ENCODE peak calls at places on chromosomes 11 and 22, in eight cellular contexts. H is HCT116, A is foreskin fibroblast, V is BJ, J is BE2C, S is esophagus muscularis mucosa, X is Caco-2, T is astrocyte. B is an unnamed sample.

GRCh38 chr22:48895831-48896765 is 931.6 kb downstream of the BRD1 start:
- DNase-seq in T (no peak), H (no peak), V (no peak), S (peak; percentile 75), X (no peak), A (no peak), J (no peak), B (no peak)

GRCh38 chr11:69510471-69511357 is 29.3 kb downstream of the LINC01488 start:
- DNase-seq in A (peak; percentile 68), T (peak; percentile 68), S (no peak), X (peak; percentile 54), J (no peak), H (no peak), V (no peak), B (no peak)

GRCh38 chr11:71500601-71501021 is 26.5 kb upstream of the KRTAP5-7 start:
- DNase-seq in H (peak; percentile 2), X (peak; percentile 41), A (no peak), S (no peak), T (no peak), V (no peak), J (no peak), B (peak; percentile 67)

GRCh38 chr11:110629594-110629993 is 82.6 kb downstream of the ARHGAP20 start:
- DNase-seq in H (no peak), J (no peak), T (no peak), V (no peak), S (no peak), A (no peak), X (no peak), B (no peak)

GRCh38 chr11:7252683-7253213 is 1.0 kb downstream of the SYT9 start:
- DNase-seq in S (no peak), J (peak; percentile 4), X (no peak), A (no peak), V (no peak), H (no peak), T (no peak), B (no peak)

GRCh38 chr11:34356130-34356529 is 1.7 kb downstream of the ABTB2 start:
- DNase-seq in X (no peak), J (no peak), A (no peak), S (no peak), T (no peak), H (no peak), V (no peak), B (no peak)

GRCh38 chr11:86291466-86292262 is 10.4 kb upstream of the HIKESHI start:
- DNase-seq in X (peak; percentile 63), J (peak; percentile 60), V (no peak), T (peak; percentile 34), H (peak; percentile 39), A (peak; percentile 73), S (no peak), B (peak; percentile 60)

GRCh38 chr11:42526366-42526765 is 785.4 kb upstream of the API5 start:
- DNase-seq in X (no peak), T (no peak), V (no peak), J (no peak), S (no peak), A (no peak), H (no peak), B (no peak)

GRCh38 chr11:67379061-67380058 is 6.0 kb upstream of the CLCF1 start:
- DNase-seq in J (no peak), S (no peak), V (no peak), H (no peak), T (no peak), X (no peak), A (peak; percentile 68), B (peak; percentile 79)

GRCh38 chr11:127247261-127247660 is 246.7 kb upstream of the KIRREL3 start:
- DNase-seq in J (no peak), A (no peak), H (no peak), T (no peak), V (no peak), X (no peak), S (no peak), B (no peak)

GRCh38 chr11:32838505-32839274 is 9.0 kb downstream of the PRRG4 start:
- DNase-seq in J (no peak), H (no peak), T (no peak), S (peak; percentile 39), X (no peak), A (peak; percentile 25), V (no peak), B (peak; percentile 91)

GRCh38 chr11:66100272-66101037 is 30.4 kb downstream of the PACS1 start:
- DNase-seq in A (no peak), J (peak; percentile 68), T (peak; percentile 36), H (no peak), S (no peak), V (no peak), X (no peak), B (no peak)

GRCh38 chr22:47944941-47945340 is 1182.5 kb downstream of the TBC1D22A start:
- DNase-seq in A (no peak), H (no peak), V (no peak), T (no peak), S (peak; percentile 86), J (no peak), X (no peak), B (no peak)

GRCh38 chr11:10496296-10496936 is 41.4 kb downstream of the AMPD3 start:
- DNase-seq in H (no peak), A (no peak), X (no peak), J (no peak), S (peak; percentile 47), T (no peak), V (no peak), B (no peak)

GRCh38 chr11:70871881-70872280 is 380.5 kb downstream of the SHANK2 start:
- DNase-seq in H (no peak), J (no peak), X (no peak), T (no peak), V (no peak), S (no peak), A (peak; percentile 9), B (no peak)

GRCh38 chr11:1102221-1102971 is 27.7 kb downstream of the MUC2 start:
- DNase-seq in J (peak; percentile 1), X (no peak), H (no peak), V (no peak), A (no peak), S (no peak), T (no peak), B (no peak)

GRCh38 chr11:68342459-68343158 is 30.2 kb downstream of the LRP5 start:
- DNase-seq in S (no peak), J (no peak), T (peak; percentile 64), A (no peak), H (peak; percentile 69), V (no peak), X (peak; percentile 95), B (peak; percentile 99)

GRCh38 chr11:75355051-75355450 is 3.6 kb upstream of the ARRB1 start:
- DNase-seq in A (no peak), J (no peak), H (no peak), S (no peak), X (no peak), V (no peak), T (no peak), B (no peak)

GRCh38 chr11:61071880-61072279 is 30.4 kb upstream of the CD5 start:
- DNase-seq in X (no peak), S (no peak), H (no peak), J (no peak), T (no peak), A (no peak), V (no peak), B (no peak)

GRCh38 chr11:115215694-115216615 is 288.3 kb downstream of the CADM1 start:
- DNase-seq in S (no peak), H (no peak), V (no peak), T (no peak), A (no peak), X (peak; percentile 52), J (no peak), B (no peak)

GRCh38 chr22:29476116-29476515 is 3.9 kb upstream of the NEFH start:
- DNase-seq in H (no peak), X (no peak), J (no peak), V (no peak), S (no peak), A (peak; percentile 29), T (no peak), B (no peak)

GRCh38 chr22:21730535-21731308 is 4.9 kb downstream of the YPEL1 start:
- DNase-seq in X (no peak), S (no peak), T (no peak), A (no peak), V (no peak), H (no peak), J (no peak), B (no peak)

GRCh38 chr11:62054081-62054480 is 69.7 kb upstream of the INCENP start:
- DNase-seq in H (no peak), X (no peak), J (no peak), T (no peak), A (no peak), S (no peak), V (no peak), B (no peak)

GRCh38 chr11:120489799-120490198 is 21.7 kb upstream of the GRIK4 start:
- DNase-seq in H (no peak), A (no peak), V (no peak), J (no peak), X (no peak), S (no peak), T (no peak), B (no peak)
- TF ChIP-seq CTCF in H (no peak), A (no peak), V (no peak), J (no peak), X (no peak), S (no peak), T (no peak), B (no peak)

GRCh38 chr22:19149962-19150361 is at the start of gene GSC2:
- DNase-seq in J (no peak), A (no peak), X (no peak), T (no peak), V (no peak), H (no peak), S (no peak), B (no peak)
- H3K4me3 ChIP-seq in J (no peak within 1 kb of the TSS), A (no peak within 1 kb of the TSS), X (peak within 1 kb of the TSS; percentile 27), T (no peak within 1 kb of the TSS), V (no peak within 1 kb of the TSS), H (no peak within 1 kb of the TSS), S (peak within 1 kb of the TSS; percentile 13), B (no peak within 1 kb of the TSS)

GRCh38 chr11:12128191-12128841 is 17.9 kb downstream of the MICAL2 start:
- DNase-seq in V (no peak), A (no peak), S (no peak), H (no peak), J (no peak), X (no peak), T (no peak), B (no peak)
- TF ChIP-seq CTCF in V (no peak), A (no peak), S (no peak), H (no peak), J (no peak), X (no peak), T (no peak), B (no peak)

DNA sequence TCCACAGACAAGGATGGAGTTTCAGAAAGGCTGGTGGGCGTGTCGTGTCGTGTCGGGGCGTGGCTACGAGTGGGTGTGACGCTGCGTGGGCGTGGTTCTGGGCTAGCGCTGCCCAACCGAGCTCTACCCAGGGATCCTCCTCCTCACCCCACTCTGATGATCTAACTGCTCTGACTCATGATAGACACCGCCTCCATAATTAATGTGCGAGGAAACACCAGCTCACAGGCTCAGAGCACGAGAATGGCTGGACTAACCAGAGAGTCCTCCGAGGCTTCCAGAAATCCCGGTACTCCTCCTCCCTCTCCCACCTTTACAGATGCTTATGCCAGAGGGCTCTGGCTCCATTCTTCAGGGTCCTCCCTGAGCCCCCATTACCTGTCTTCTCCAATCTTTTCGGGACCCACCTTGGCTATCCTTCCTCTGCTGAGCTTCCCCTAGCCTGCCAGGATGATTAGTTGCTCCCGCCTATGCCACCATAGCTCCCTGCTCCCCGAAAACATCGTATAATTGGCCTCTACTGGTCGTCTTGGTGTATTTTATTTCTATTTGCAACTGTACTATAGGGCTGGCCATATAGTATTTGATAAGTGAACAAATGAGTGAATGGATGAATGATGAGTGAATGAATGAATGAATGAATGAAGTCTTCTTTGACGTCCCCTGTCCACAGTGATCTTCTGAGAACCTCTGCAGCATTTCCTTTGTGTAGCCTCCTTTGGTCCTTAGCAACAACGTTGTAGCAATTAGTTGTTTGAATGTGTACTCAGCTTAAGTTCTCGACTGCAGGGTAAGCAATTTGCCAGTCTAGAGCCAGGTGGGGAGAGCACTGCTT is 21.7 kb downstream of the TMPRSS13 start:
- DNase-seq in A (peak; percentile 94), V (peak; percentile 32), X (peak; percentile 96), H (peak; percentile 94), T (peak; percentile 90), S (peak; percentile 97), J (peak; percentile 97), B (peak; percentile 95)
- H3K4me3 ChIP-seq in A (no peak overlapping the region), V (no peak overlapping the region), X (peak overlapping the region; percentile 31), H (peak overlapping the region; percentile 52), T (peak overlapping the region; percentile 38), S (no peak overlapping the region), J (peak overlapping the region; percentile 27), B (peak overlapping the region; percentile 39)

B was measured in PC-9.